ENCODE peak calls at places on chromosomes 4 and X, in six cellular contexts. One of them, this sample, is unnamed.

GRCh38 chrX:115460565-115460888 is 100.4 kb upstream of the PLS3 start:
- DNase-seq in transverse colon: no peak
- DNase-seq in SK-N-SH: no peak
- DNase-seq in AG10803: peak
- DNase-seq in naive thymus-derived CD4-positive, alpha-beta T cell: no peak
- DNase-seq in right cardiac atrium: no peak
- DNase-seq in this sample: no peak

GRCh38 chr4:36841583-36842326 is 402.8 kb upstream of the NWD2 start:
- DNase-seq in transverse colon: no peak
- DNase-seq in SK-N-SH: no peak
- DNase-seq in AG10803: no peak
- DNase-seq in naive thymus-derived CD4-positive, alpha-beta T cell: no peak
- DNase-seq in right cardiac atrium: no peak
- DNase-seq in this sample: no peak

GRCh38 chrX:19005909-19006308 is 22.0 kb upstream of the PHKA2 start:
- DNase-seq in transverse colon: no peak
- DNase-seq in SK-N-SH: peak
- DNase-seq in AG10803: no peak
- DNase-seq in naive thymus-derived CD4-positive, alpha-beta T cell: no peak
- DNase-seq in right cardiac atrium: no peak
- DNase-seq in this sample: no peak

GRCh38 chr4:100555791-100556190 is 38.0 kb upstream of the EMCN start:
- DNase-seq in transverse colon: no peak
- DNase-seq in SK-N-SH: no peak
- DNase-seq in AG10803: peak
- DNase-seq in naive thymus-derived CD4-positive, alpha-beta T cell: no peak
- DNase-seq in right cardiac atrium: no peak
- DNase-seq in this sample: no peak

GRCh38 chr4:104015680-104016079 is 295.9 kb upstream of the TACR3 start:
- DNase-seq in transverse colon: no peak
- DNase-seq in SK-N-SH: no peak
- DNase-seq in AG10803: no peak
- DNase-seq in naive thymus-derived CD4-positive, alpha-beta T cell: no peak
- DNase-seq in right cardiac atrium: no peak
- DNase-seq in this sample: no peak

GRCh38 chrX:413322-414201 is 26.9 kb upstream of the PPP2R3B start:
- DNase-seq in transverse colon: no peak
- DNase-seq in SK-N-SH: no peak
- DNase-seq in AG10803: peak
- DNase-seq in naive thymus-derived CD4-positive, alpha-beta T cell: no peak
- DNase-seq in right cardiac atrium: peak
- DNase-seq in this sample: peak

GRCh38 chr4:186723207-186724047 is at the start of gene FAT1:
- DNase-seq in transverse colon: peak
- DNase-seq in SK-N-SH: peak
- DNase-seq in AG10803: peak
- DNase-seq in naive thymus-derived CD4-positive, alpha-beta T cell: no peak
- DNase-seq in right cardiac atrium: peak
- DNase-seq in this sample: peak

GRCh38 chrX:35842657-35843056 is 44.5 kb downstream of the MAGEB16 start:
- DNase-seq in transverse colon: no peak
- DNase-seq in SK-N-SH: no peak
- DNase-seq in AG10803: no peak
- DNase-seq in naive thymus-derived CD4-positive, alpha-beta T cell: no peak
- DNase-seq in right cardiac atrium: no peak
- DNase-seq in this sample: no peak

GRCh38 chr4:87975466-87975865 is at the start of gene SPP1:
- DNase-seq in transverse colon: no peak
- DNase-seq in SK-N-SH: peak
- DNase-seq in AG10803: no peak
- DNase-seq in naive thymus-derived CD4-positive, alpha-beta T cell: peak
- DNase-seq in right cardiac atrium: no peak
- DNase-seq in this sample: no peak

GRCh38 chrX:25009407-25009806 is 6.4 kb downstream of the ARX start:
- DNase-seq in transverse colon: no peak
- DNase-seq in SK-N-SH: peak
- DNase-seq in AG10803: no peak
- DNase-seq in naive thymus-derived CD4-positive, alpha-beta T cell: no peak
- DNase-seq in right cardiac atrium: no peak
- DNase-seq in this sample: no peak

GRCh38 chrX:120305531-120306145 is 5.6 kb downstream of the TMEM255A start:
- DNase-seq in transverse colon: no peak
- DNase-seq in SK-N-SH: no peak
- DNase-seq in AG10803: no peak
- DNase-seq in naive thymus-derived CD4-positive, alpha-beta T cell: no peak
- DNase-seq in right cardiac atrium: no peak
- DNase-seq in this sample: no peak

GRCh38 chrX:318739-319578 is at the start of gene GTPBP6:
- DNase-seq in transverse colon: peak
- DNase-seq in SK-N-SH: peak
- DNase-seq in AG10803: peak
- DNase-seq in naive thymus-derived CD4-positive, alpha-beta T cell: peak
- DNase-seq in right cardiac atrium: peak
- DNase-seq in this sample: peak

GRCh38 chr4:8862334-8862733 is 9.3 kb downstream of the HMX1 start:
- DNase-seq in transverse colon: no peak
- DNase-seq in SK-N-SH: no peak
- DNase-seq in AG10803: no peak
- DNase-seq in naive thymus-derived CD4-positive, alpha-beta T cell: no peak
- DNase-seq in right cardiac atrium: no peak
- DNase-seq in this sample: no peak

GRCh38 chr4:184583738-184584502 is 65.3 kb downstream of the CASP3 start:
- DNase-seq in transverse colon: no peak
- DNase-seq in SK-N-SH: no peak
- DNase-seq in AG10803: no peak
- DNase-seq in naive thymus-derived CD4-positive, alpha-beta T cell: no peak
- DNase-seq in right cardiac atrium: no peak
- DNase-seq in this sample: no peak

GRCh38 chrX:15864629-15865028 is 10.0 kb upstream of the AP1S2 start:
- DNase-seq in transverse colon: no peak
- DNase-seq in SK-N-SH: no peak
- DNase-seq in AG10803: no peak
- DNase-seq in naive thymus-derived CD4-positive, alpha-beta T cell: no peak
- DNase-seq in right cardiac atrium: no peak
- DNase-seq in this sample: no peak

GRCh38 chr4:114384629-114385028 is 214.0 kb upstream of the UGT8 start:
- DNase-seq in transverse colon: no peak
- DNase-seq in SK-N-SH: peak
- DNase-seq in AG10803: peak
- DNase-seq in naive thymus-derived CD4-positive, alpha-beta T cell: no peak
- DNase-seq in right cardiac atrium: no peak
- DNase-seq in this sample: no peak

GRCh38 chr4:38788327-38788726 is 5.5 kb upstream of the TLR10 start:
- DNase-seq in transverse colon: no peak
- DNase-seq in SK-N-SH: no peak
- DNase-seq in AG10803: no peak
- DNase-seq in naive thymus-derived CD4-positive, alpha-beta T cell: no peak
- DNase-seq in right cardiac atrium: no peak
- DNase-seq in this sample: no peak

GRCh38 chr4:4456351-4456750 is 69.4 kb downstream of the NSG1 start:
- DNase-seq in transverse colon: no peak
- DNase-seq in SK-N-SH: peak
- DNase-seq in AG10803: no peak
- DNase-seq in naive thymus-derived CD4-positive, alpha-beta T cell: no peak
- DNase-seq in right cardiac atrium: no peak
- DNase-seq in this sample: no peak

GRCh38 chr4:97367878-97368277 is 775.4 kb downstream of the STPG2 start:
- DNase-seq in transverse colon: no peak
- DNase-seq in SK-N-SH: no peak
- DNase-seq in AG10803: no peak
- DNase-seq in naive thymus-derived CD4-positive, alpha-beta T cell: no peak
- DNase-seq in right cardiac atrium: no peak
- DNase-seq in this sample: no peak

GRCh38 chrX:54134269-54134668 is 48.8 kb downstream of the FAM120C start:
- DNase-seq in transverse colon: no peak
- DNase-seq in SK-N-SH: no peak
- DNase-seq in AG10803: no peak
- DNase-seq in naive thymus-derived CD4-positive, alpha-beta T cell: no peak
- DNase-seq in right cardiac atrium: no peak
- DNase-seq in this sample: no peak

GRCh38 chr4:76955187-76955586 is 5.6 kb downstream of the SEPTIN11 start:
- DNase-seq in transverse colon: no peak
- DNase-seq in SK-N-SH: no peak
- DNase-seq in AG10803: peak
- DNase-seq in naive thymus-derived CD4-positive, alpha-beta T cell: no peak
- DNase-seq in right cardiac atrium: no peak
- DNase-seq in this sample: no peak

GRCh38 chr4:138977525-138977924 is 38.1 kb upstream of the NOCT start:
- DNase-seq in transverse colon: no peak
- DNase-seq in SK-N-SH: no peak
- DNase-seq in AG10803: no peak
- DNase-seq in naive thymus-derived CD4-positive, alpha-beta T cell: no peak
- DNase-seq in right cardiac atrium: no peak
- DNase-seq in this sample: no peak

GRCh38 chr4:184503869-184504300 is 29.5 kb upstream of the IRF2 start:
- DNase-seq in transverse colon: no peak
- DNase-seq in SK-N-SH: no peak
- DNase-seq in AG10803: peak
- DNase-seq in naive thymus-derived CD4-positive, alpha-beta T cell: peak
- DNase-seq in right cardiac atrium: no peak
- DNase-seq in this sample: no peak

GRCh38 chr4:22850630-22851029 is 157.9 kb downstream of the GBA3 start:
- DNase-seq in transverse colon: no peak
- DNase-seq in SK-N-SH: no peak
- DNase-seq in AG10803: no peak
- DNase-seq in naive thymus-derived CD4-positive, alpha-beta T cell: no peak
- DNase-seq in right cardiac atrium: no peak
- DNase-seq in this sample: no peak

GRCh38 chr4:63493265-63493664 is 916.0 kb downstream of the TECRL start:
- DNase-seq in transverse colon: no peak
- DNase-seq in SK-N-SH: no peak
- DNase-seq in AG10803: no peak
- DNase-seq in naive thymus-derived CD4-positive, alpha-beta T cell: no peak
- DNase-seq in right cardiac atrium: no peak
- DNase-seq in this sample: no peak

GRCh38 chr4:68348577-68348976 is 1.3 kb downstream of the YTHDC1 start:
- DNase-seq in transverse colon: no peak
- DNase-seq in SK-N-SH: no peak
- DNase-seq in AG10803: no peak
- DNase-seq in naive thymus-derived CD4-positive, alpha-beta T cell: no peak
- DNase-seq in right cardiac atrium: no peak
- DNase-seq in this sample: no peak

DNA sequence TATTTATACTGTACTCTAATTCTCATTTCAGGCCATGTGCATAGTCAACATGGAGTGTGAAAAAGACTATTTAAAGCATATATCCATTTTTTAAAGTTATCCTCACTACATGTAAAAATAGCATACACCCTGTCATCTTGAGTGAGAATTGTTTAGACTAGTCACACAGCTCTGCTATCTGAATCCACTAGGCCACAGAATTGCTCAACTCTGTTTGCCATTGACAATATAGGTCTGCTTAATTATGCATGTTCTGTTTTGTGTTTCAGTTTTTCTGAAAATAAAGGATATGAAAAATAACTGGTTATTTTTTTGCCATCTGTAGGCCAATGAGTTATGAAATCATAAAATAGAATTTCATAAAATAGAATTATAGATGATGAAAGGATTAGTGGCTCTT is 27.8 kb upstream of the TEC start:
- DNase-seq in transverse colon: no peak
- DNase-seq in SK-N-SH: no peak
- DNase-seq in AG10803: no peak
- DNase-seq in naive thymus-derived CD4-positive, alpha-beta T cell: no peak
- DNase-seq in right cardiac atrium: no peak
- DNase-seq in this sample: no peak
- H3K4me3 ChIP-seq in transverse colon: no peak
- H3K4me3 ChIP-seq in SK-N-SH: no peak
- H3K4me3 ChIP-seq in AG10803: no peak
- H3K4me3 ChIP-seq in naive thymus-derived CD4-positive, alpha-beta T cell: no peak
- H3K4me3 ChIP-seq in right cardiac atrium: no peak
- H3K4me3 ChIP-seq in this sample: no peak

DNA sequence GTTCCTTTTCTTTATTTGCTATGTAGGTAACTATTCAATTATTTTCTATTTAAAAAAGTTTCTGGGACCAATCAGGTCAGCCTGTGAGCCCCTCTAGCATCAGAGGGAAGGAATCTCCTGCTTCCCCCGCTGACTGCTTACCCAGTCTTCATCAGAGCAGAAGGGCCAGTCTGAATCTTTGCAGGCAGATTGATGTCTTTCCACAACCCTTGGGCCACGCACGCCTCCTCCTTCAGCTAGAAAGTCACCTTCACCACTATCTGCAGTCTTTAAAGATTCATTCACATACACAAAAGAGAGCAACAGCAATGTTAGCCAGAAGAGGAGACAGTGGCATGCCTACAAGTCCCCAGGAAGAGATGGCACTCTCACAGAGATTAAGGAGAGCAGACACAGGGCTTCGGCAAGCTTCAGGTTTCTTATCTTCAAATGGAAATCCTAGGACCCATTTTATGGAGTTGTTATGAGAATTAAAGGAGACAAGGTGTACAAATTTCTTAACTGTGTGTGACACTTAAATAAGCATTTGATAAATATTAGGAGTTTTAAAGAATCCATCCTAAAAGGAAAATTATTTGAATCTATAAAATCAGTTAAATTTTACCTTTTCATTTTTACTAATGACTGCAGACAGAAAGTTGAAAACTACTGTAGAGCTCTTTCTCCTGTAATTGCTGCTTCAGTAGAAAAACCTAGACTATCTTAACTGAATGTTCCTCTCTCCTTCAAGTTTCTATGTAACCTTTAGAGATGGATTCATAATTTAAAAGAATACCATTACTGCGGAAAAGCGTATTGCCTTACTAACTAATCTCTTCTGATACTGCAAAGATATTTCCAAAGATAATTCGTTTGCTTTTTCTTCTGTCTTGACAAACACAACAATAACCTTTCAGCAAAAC is 995 bp downstream of the FGA start:
- DNase-seq in transverse colon: no peak
- DNase-seq in SK-N-SH: no peak
- DNase-seq in AG10803: no peak
- DNase-seq in naive thymus-derived CD4-positive, alpha-beta T cell: no peak
- DNase-seq in right cardiac atrium: no peak
- DNase-seq in this sample: no peak
- H3K4me3 ChIP-seq in transverse colon: no peak
- H3K4me3 ChIP-seq in SK-N-SH: no peak
- H3K4me3 ChIP-seq in AG10803: no peak
- H3K4me3 ChIP-seq in naive thymus-derived CD4-positive, alpha-beta T cell: no peak
- H3K4me3 ChIP-seq in right cardiac atrium: no peak
- H3K4me3 ChIP-seq in this sample: no peak

DNA sequence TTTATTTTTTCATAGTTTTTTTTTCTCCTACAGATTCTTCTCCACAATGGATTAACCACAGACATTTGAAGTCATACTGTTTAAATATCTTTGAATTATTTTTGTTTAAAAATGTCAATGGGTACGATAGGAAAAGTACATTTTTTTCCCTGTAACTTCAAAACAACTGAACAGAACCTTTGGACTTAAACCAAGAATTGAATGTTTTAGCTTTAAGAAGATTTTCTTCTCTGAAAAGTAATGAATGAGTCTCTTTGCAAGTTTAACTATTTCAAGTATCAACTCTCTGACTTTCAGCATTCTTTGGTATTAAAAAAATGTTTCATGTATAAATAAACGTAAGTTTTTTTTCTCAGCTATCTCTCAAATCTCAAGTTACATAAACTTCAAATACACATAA is 364.3 kb downstream of the FBXO8 start:
- DNase-seq in transverse colon: no peak
- DNase-seq in SK-N-SH: no peak
- DNase-seq in AG10803: no peak
- DNase-seq in naive thymus-derived CD4-positive, alpha-beta T cell: no peak
- DNase-seq in right cardiac atrium: no peak
- DNase-seq in this sample: no peak
- H3K4me3 ChIP-seq in transverse colon: no peak
- H3K4me3 ChIP-seq in SK-N-SH: no peak
- H3K4me3 ChIP-seq in AG10803: no peak
- H3K4me3 ChIP-seq in naive thymus-derived CD4-positive, alpha-beta T cell: no peak
- H3K4me3 ChIP-seq in right cardiac atrium: no peak
- H3K4me3 ChIP-seq in this sample: no peak

GRCh38 chr4:146640459-146641061 is 1.9 kb downstream of the POU4F2 start:
- DNase-seq in transverse colon: no peak
- DNase-seq in SK-N-SH: no peak
- DNase-seq in AG10803: no peak
- DNase-seq in naive thymus-derived CD4-positive, alpha-beta T cell: no peak
- DNase-seq in right cardiac atrium: no peak
- DNase-seq in this sample: no peak
- H3K4me3 ChIP-seq in transverse colon: no peak
- H3K4me3 ChIP-seq in SK-N-SH: no peak
- H3K4me3 ChIP-seq in AG10803: no peak
- H3K4me3 ChIP-seq in naive thymus-derived CD4-positive, alpha-beta T cell: no peak
- H3K4me3 ChIP-seq in right cardiac atrium: no peak
- H3K4me3 ChIP-seq in this sample: no peak